ENCODE peak calls at places on chromosomes 13 and 19, in five cellular contexts. I is heart left ventricle, V is body of pancreas, Y is neural progenitor cell, N is PC-3. W is an unnamed sample.
A peak's percentile ranks its signal among the peaks of the same experiment; 100 is the strongest.

GRCh38 chr19:5170329-5170745 is 170.3 kb downstream of the PTPRS start:
- DNase-seq in I (no peak), N (no peak), Y (no peak), V (no peak), W (peak; percentile 79)

GRCh38 chr13:30429721-30430694 is 7.7 kb downstream of the UBE2L5 start:
- DNase-seq in V (no peak), N (peak; percentile 77), I (no peak), Y (no peak), W (no peak)

GRCh38 chr13:88526186-88526852 is 855.1 kb downstream of the SLITRK5 start:
- DNase-seq in Y (peak; percentile 60), N (no peak), I (no peak), V (no peak), W (peak; percentile 17)

GRCh38 chr13:43356566-43356965 is 333.2 kb downstream of the DNAJC15 start:
- DNase-seq in I (no peak), N (no peak), Y (no peak), V (no peak), W (no peak)

GRCh38 chr13:52159159-52159982 is at the start of gene NEK3:
- DNase-seq in I (peak; percentile 84), Y (peak; percentile 84), N (peak; percentile 48), V (peak; percentile 68), W (peak; percentile 88)

GRCh38 chr13:59269476-59269875 is 894.3 kb downstream of the DIAPH3 start:
- DNase-seq in I (no peak), V (no peak), Y (no peak), N (no peak), W (no peak)

GRCh38 chr13:96984061-96984508 is 10.2 kb downstream of the OXGR1 start:
- DNase-seq in I (peak; percentile 33), Y (peak; percentile 62), N (peak; percentile 69), V (peak; percentile 65), W (peak; percentile 56)

GRCh38 chr19:3054265-3054971 is 7.9 kb downstream of the TLE5 start:
- DNase-seq in Y (no peak), V (no peak), N (no peak), I (no peak), W (no peak)

GRCh38 chr13:95679722-95680121 is 2.8 kb downstream of the DNAJC3 start:
- DNase-seq in Y (no peak), I (no peak), N (no peak), V (no peak), W (no peak)

GRCh38 chr19:17724655-17725054 is 5.4 kb downstream of the MAP1S start:
- DNase-seq in V (no peak), Y (no peak), I (no peak), N (no peak), W (no peak)

GRCh38 chr19:14978377-14978776 is 1.3 kb downstream of the SLC1A6 start:
- DNase-seq in I (no peak), Y (no peak), N (no peak), V (no peak), W (no peak)

GRCh38 chr19:8473652-8474476 is 28.6 kb downstream of the PRAM1 start:
- DNase-seq in V (no peak), Y (no peak), I (no peak), N (no peak), W (no peak)

GRCh38 chr19:8528500-8528899 is 14.5 kb upstream of the ZNF414 start:
- DNase-seq in N (no peak), Y (no peak), V (no peak), I (no peak), W (no peak)

GRCh38 chr13:45481688-45482087 is 16.9 kb downstream of the COG3 start:
- DNase-seq in I (no peak), N (peak; percentile 5), V (no peak), Y (no peak), W (no peak)

GRCh38 chr13:109985871-109986270 is 199.5 kb upstream of the IRS2 start:
- DNase-seq in Y (no peak), N (no peak), V (no peak), I (no peak), W (no peak)

GRCh38 chr19:43759515-43759914 is 4.8 kb upstream of the SMG9 start:
- DNase-seq in N (peak; percentile 71), V (no peak), I (no peak), Y (no peak), W (no peak)

GRCh38 chr19:39680593-39680992 is 23.7 kb upstream of the LGALS14 start:
- DNase-seq in I (no peak), V (no peak), N (no peak), Y (no peak), W (no peak)

GRCh38 chr19:39681416-39681815 is 22.9 kb upstream of the LGALS14 start:
- DNase-seq in Y (no peak), N (no peak), V (no peak), I (no peak), W (no peak)

GRCh38 chr19:39679056-39679790 is 23.5 kb downstream of the LGALS16 start:
- DNase-seq in I (no peak), N (no peak), V (no peak), Y (no peak), W (no peak)

GRCh38 chr19:39677931-39678889 is 22.5 kb downstream of the LGALS16 start:
- DNase-seq in Y (no peak), I (no peak), V (peak; percentile 77), N (peak; percentile 74), W (no peak)

GRCh38 chr19:39679791-39680168 is 24.1 kb downstream of the LGALS16 start:
- DNase-seq in Y (no peak), N (no peak), I (no peak), V (no peak), W (no peak)
- H3K4me3 ChIP-seq in Y (no peak overlapping the region), N (no peak overlapping the region), I (no peak overlapping the region), V (no peak overlapping the region), W (no peak overlapping the region)

DNA sequence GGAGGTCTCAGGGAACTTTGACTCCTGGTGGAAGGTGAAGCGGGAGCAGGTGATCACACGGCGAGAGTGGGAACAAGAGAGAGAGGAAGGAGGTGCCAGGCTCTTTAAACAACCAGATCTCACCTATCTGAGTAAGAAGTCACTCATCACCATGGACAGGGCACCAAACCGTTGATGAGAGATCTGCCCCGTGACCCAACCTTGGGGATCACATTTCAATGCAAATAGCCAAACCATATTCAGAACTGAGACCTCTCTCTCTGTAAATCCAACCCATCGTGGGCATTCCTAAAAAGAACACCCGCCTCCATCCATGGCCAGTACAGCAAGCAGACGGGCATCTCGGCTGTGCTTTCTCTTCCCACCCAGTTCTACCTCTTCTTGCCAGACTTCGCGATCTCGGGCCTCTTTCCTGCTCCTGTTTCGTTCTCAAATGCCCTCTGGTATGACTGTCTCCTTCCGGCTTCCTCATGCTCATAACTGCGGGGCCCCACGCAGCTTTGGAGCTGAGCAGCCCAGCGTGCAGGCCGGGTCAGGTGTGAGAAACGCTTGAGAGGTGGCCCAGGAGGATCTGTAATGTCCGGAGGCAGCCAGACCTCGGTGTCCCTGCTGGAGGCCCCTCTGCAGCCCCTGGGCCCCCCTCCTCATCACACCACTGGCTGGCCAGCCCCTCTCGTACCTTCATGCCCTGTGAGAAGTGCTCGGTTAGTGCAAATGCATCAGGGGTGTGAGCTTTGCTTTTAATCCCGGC is 97.0 kb upstream of the GPR183 start:
- DNase-seq in V (no peak), Y (no peak), I (no peak), N (peak; percentile 7), W (no peak)
- H3K36me3 ChIP-seq in V (no peaks in the 10 kb centered on the region), Y (no peaks in the 10 kb centered on the region), I (no peaks in the 10 kb centered on the region), N (no peaks in the 10 kb centered on the region), W (no peaks in the 10 kb centered on the region)

DNA sequence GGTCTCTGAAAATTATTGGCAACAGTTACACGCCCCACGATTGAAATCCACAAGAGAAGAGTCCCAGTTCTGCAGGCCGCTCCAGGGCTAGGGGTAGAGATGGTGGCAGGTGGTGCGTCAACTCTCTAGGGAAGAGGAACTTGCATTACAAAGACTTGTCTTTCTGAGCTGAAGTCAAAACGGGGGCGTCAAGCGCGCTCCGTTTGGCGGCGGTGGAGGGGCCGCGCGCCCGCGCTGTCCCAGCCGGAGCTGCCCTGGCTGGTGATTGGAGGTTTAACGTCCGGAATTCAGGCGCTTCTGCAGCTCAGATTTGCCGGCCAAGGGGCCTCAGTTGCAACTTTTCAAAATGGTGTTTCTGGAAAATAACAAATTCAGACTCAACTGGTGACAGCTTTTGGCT is 38.9 kb downstream of the SOX1 start:
- DNase-seq in Y (peak; percentile 78), V (no peak), I (no peak), N (no peak), W (peak; percentile 93)
- H3K27me3 ChIP-seq in Y (peaks cover 63% of the 10 kb centered on the region), V (peaks cover 15% of the 10 kb centered on the region), I (peaks cover 84% of the 10 kb centered on the region), N (peaks cover 11% of the 10 kb centered on the region), W (peaks cover 78% of the 10 kb centered on the region)

GRCh38 chr13:28099396-28100148 is 804 bp downstream of the FLT3 start:
- DNase-seq in N (no peak), Y (peak; percentile 23), I (no peak), V (no peak), W (peak; percentile 54)
- H3K4me3 ChIP-seq in N (no peak overlapping the region), Y (peak overlapping the region; percentile 64), I (peak overlapping the region; percentile 40), V (peak overlapping the region; percentile 42), W (peak overlapping the region; percentile 51)

GRCh38 chr13:28177877-28178276 is 39.5 kb downstream of the PAN3 start:
- DNase-seq in I (no peak), V (no peak), Y (no peak), N (no peak), W (no peak)
- H3K36me3 ChIP-seq in I (peaks cover 37% of the 10 kb centered on the region), V (no peaks in the 10 kb centered on the region), Y (peaks cover 11% of the 10 kb centered on the region), N (no peaks in the 10 kb centered on the region), W (no peaks in the 10 kb centered on the region)

W was measured in H7.